ENCODE peak calls at places on chromosomes 3 and 15, in six cellular contexts. G is PC-9, O is right lobe of liver, X is neural progenitor cell, V is psoas muscle, K is heart right ventricle. I is an unnamed sample.

GRCh38 chr3:106120334-106120733 is 251.5 kb upstream of the CBLB start:
- DNase-seq in G (no peak), O (no peak), X (no peak), V (no peak), K (no peak), I (no peak)

GRCh38 chr3:15271785-15272381 is 60.5 kb downstream of the SH3BP5 start:
- DNase-seq in G (no peak), O (peak; percentile 67), X (no peak), V (no peak), K (peak; percentile 44), I (no peak)

GRCh38 chr3:62818347-62818746 is 56.9 kb downstream of the CADPS start:
- DNase-seq in G (no peak), O (no peak), X (no peak), V (no peak), K (no peak), I (no peak)

GRCh38 chr3:99570061-99570460 is 68.3 kb upstream of the COL8A1 start:
- DNase-seq in G (no peak), O (no peak), X (no peak), V (no peak), K (no peak), I (no peak)

GRCh38 chr3:118772036-118773030 is 262.3 kb downstream of the IGSF11 start:
- DNase-seq in G (no peak), O (no peak), X (peak; percentile 67), V (no peak), K (no peak), I (peak; percentile 20)

GRCh38 chr15:99249270-99249817 is at the start of gene TTC23:
- DNase-seq in G (peak; percentile 41), O (no peak), X (peak; percentile 34), V (no peak), K (peak; percentile 54), I (peak; percentile 84)

GRCh38 chr15:99106417-99107220 is 1.7 kb downstream of the SYNM start:
- DNase-seq in G (no peak), O (no peak), X (no peak), V (no peak), K (peak; percentile 71), I (no peak)

GRCh38 chr3:106022913-106023312 is 154.1 kb upstream of the CBLB start:
- DNase-seq in G (no peak), O (no peak), X (no peak), V (no peak), K (no peak), I (no peak)

GRCh38 chr3:66297917-66298316 is 77.1 kb downstream of the SLC25A26 start:
- DNase-seq in G (no peak), O (no peak), X (no peak), V (no peak), K (peak; percentile 25), I (peak; percentile 4)

GRCh38 chr3:182180646-182181385 is 469.1 kb downstream of the SOX2 start:
- DNase-seq in G (no peak), O (no peak), X (peak; percentile 33), V (no peak), K (no peak), I (no peak)

GRCh38 chr3:179321585-179322322 is 1.1 kb upstream of the ZNF639 start:
- DNase-seq in G (peak; percentile 32), O (no peak), X (peak; percentile 42), V (no peak), K (peak; percentile 21), I (peak; percentile 42)

GRCh38 chr15:38652998-38653397 is 88.4 kb upstream of the RASGRP1 start:
- DNase-seq in G (no peak), O (no peak), X (no peak), V (no peak), K (no peak), I (no peak)
- H3K27ac ChIP-seq in G (no peak overlapping the region), O (no peak overlapping the region), X (no peak overlapping the region), V (no peak overlapping the region), K (no peak overlapping the region), I (no peak overlapping the region)

GRCh38 chr15:90895571-90896117 is 7.5 kb upstream of the MAN2A2 start:
- DNase-seq in G (no peak), O (no peak), X (peak; percentile 26), V (no peak), K (no peak), I (no peak)
- TF ChIP-seq CTCF in G (no peak), O (no peak), X (peak; percentile 14), V (no peak), K (no peak), I (no peak)

GRCh38 chr15:65040461-65040860 is 4.7 kb upstream of the SLC51B start:
- DNase-seq in G (no peak), O (no peak), X (no peak), V (no peak), K (no peak), I (no peak)
- H3K27ac ChIP-seq in G (no peak overlapping the region), O (no peak overlapping the region), X (no peak overlapping the region), V (no peak overlapping the region), K (no peak overlapping the region), I (no peak overlapping the region)

DNA sequence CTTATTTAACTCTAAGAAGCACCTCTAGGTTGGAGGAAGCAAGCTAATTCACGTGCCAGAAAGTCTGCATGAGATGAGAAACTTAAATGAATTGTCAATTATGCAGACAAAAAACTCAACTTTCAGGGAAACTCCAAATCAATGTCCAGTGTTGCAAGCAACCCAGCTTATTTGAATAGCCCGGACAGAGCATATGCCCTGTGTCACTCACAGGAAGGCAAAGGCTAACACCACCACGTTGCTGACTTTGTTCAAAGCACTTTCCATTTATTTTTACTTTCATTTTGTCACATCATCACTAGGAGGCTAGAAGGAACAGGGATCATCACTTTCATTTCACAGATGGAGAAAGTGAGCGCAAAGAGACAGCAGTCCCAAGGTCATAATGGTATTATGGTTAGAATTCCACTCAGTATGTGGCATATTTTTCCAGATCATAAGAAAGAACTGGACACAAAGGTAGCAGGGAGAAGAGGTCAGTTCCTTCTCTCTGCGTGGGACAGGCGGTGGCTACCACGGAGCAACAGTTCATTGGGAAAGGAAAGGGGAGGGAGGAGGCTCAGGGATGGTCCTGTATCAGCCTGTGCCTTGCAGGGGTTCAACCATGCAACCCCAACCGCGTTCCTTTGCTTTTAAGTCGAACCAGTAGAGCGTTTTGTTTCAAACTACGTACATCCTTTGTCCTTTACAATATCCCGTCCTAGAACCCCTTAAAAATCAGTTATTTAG is 1.2 kb downstream of the HEG1 start:
- DNase-seq in G (no peak), O (no peak), X (peak; percentile 53), V (no peak), K (no peak), I (peak; percentile 61)
- TF ChIP-seq CTCF in G (no peak), O (peak; percentile 4), X (no peak), V (peak; percentile 4), K (peak; percentile 43), I (no peak)

GRCh38 chr15:66702770-66703539 is 919 bp downstream of the SMAD6 start:
- DNase-seq in G (peak; percentile 15), O (peak; percentile 52), X (peak; percentile 69), V (peak; percentile 29), K (no peak), I (no peak)

GRCh38 chr15:66704019-66704782 is 2.2 kb downstream of the SMAD6 start:
- DNase-seq in G (no peak), O (no peak), X (no peak), V (no peak), K (no peak), I (no peak)

GRCh38 chr15:66704783-66705113 is 2.7 kb downstream of the SMAD6 start:
- DNase-seq in G (peak; percentile 23), O (no peak), X (no peak), V (no peak), K (no peak), I (no peak)

GRCh38 chr15:66702035-66702769 is at the start of gene SMAD6:
- DNase-seq in G (peak; percentile 93), O (peak; percentile 94), X (peak; percentile 99), V (peak; percentile 93), K (peak; percentile 95), I (peak; percentile 92)

GRCh38 chr15:66703540-66703941 is 1.5 kb downstream of the SMAD6 start:
- DNase-seq in G (peak; percentile 35), O (peak; percentile 59), X (peak; percentile 66), V (peak; percentile 39), K (no peak), I (no peak)
- H3K27ac ChIP-seq in G (no peak overlapping the region), O (peak overlapping the region; percentile 82), X (no peak overlapping the region), V (peak overlapping the region; percentile 79), K (peak overlapping the region; percentile 95), I (peak overlapping the region; percentile 94)

GRCh38 chr3:191792580-191792979 is 331.6 kb downstream of the PYDC2 start:
- DNase-seq in G (no peak), O (no peak), X (no peak), V (no peak), K (no peak), I (no peak)
- TF ChIP-seq CTCF in G (no peak), O (no peak), X (no peak), V (no peak), K (no peak), I (no peak)

GRCh38 chr15:77017761-77018720 is 23.1 kb downstream of the PSTPIP1 start:
- DNase-seq in G (no peak), O (no peak), X (no peak), V (no peak), K (no peak), I (no peak)
- H3K27ac ChIP-seq in G (no peak overlapping the region), O (no peak overlapping the region), X (no peak overlapping the region), V (no peak overlapping the region), K (no peak overlapping the region), I (no peak overlapping the region)

GRCh38 chr3:155805204-155805801 is 775 bp downstream of the C3orf33 start:
- DNase-seq in G (peak; percentile 9), O (peak; percentile 24), X (peak; percentile 5), V (peak; percentile 45), K (no peak), I (no peak)

GRCh38 chr3:155804298-155804697 is 1.8 kb downstream of the C3orf33 start:
- DNase-seq in G (no peak), O (no peak), X (no peak), V (no peak), K (no peak), I (no peak)

GRCh38 chr3:155809181-155809580 is 3.1 kb upstream of the C3orf33 start:
- DNase-seq in G (no peak), O (no peak), X (no peak), V (no peak), K (no peak), I (no peak)

GRCh38 chr3:155805802-155806618 is at the start of gene C3orf33:
- DNase-seq in G (peak; percentile 79), O (peak; percentile 76), X (peak; percentile 86), V (peak; percentile 73), K (peak; percentile 50), I (peak; percentile 69)

DNA sequence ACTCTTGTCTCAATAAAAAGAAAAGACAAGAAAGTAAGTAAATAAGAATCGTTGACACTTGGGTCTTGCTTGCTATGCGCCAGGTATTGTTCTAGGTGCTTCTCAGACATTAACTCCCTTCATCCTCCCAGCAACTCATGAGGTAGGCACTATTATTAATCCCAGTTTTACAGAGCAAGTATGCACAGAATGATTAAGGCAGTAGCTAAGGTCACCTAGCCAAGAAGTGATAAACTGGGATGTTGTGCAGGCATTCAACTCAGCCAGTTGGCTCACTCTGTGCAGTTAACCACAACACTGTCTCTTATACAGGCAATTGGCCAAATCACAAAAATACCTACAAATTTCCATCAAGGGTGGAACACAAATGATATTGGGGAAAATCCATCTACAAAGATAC is 1.7 kb upstream of the C3orf33 start:
- DNase-seq in G (no peak), O (no peak), X (no peak), V (no peak), K (peak; percentile 16), I (no peak)
- TF ChIP-seq CTCF in G (no peak), O (no peak), X (no peak), V (no peak), K (no peak), I (no peak)

GRCh38 chr15:63968700-63969099 is 77.6 kb downstream of the DAPK2 start:
- DNase-seq in G (no peak), O (no peak), X (peak; percentile 64), V (no peak), K (no peak), I (no peak)
- H3K27ac ChIP-seq in G (no peak overlapping the region), O (no peak overlapping the region), X (no peak overlapping the region), V (peak overlapping the region; percentile 78), K (peak overlapping the region; percentile 78), I (no peak overlapping the region)

GRCh38 chr15:52181938-52182780 is 9.0 kb downstream of the GNB5 start:
- DNase-seq in G (no peak), O (no peak), X (no peak), V (no peak), K (no peak), I (no peak)
- TF ChIP-seq CTCF in G (no peak), O (no peak), X (no peak), V (no peak), K (no peak), I (no peak)

I was measured in RWPE1.